ENCODE peak calls at places on chromosome 2, in four cellular contexts. K, R, V and Q are unnamed samples.
A peak's percentile ranks its signal among the peaks of the same experiment; 100 is the strongest.

GRCh38 chr2:157194097-157194688 is 63.3 kb upstream of the GALNT5 start:
- DNase-seq in R (peak; percentile 75), K (peak; percentile 9), V (no peak), Q (peak; percentile 3)

GRCh38 chr2:224909885-224910517 is 132.3 kb downstream of the DOCK10 start:
- DNase-seq in R (no peak), K (no peak), V (no peak), Q (no peak)

GRCh38 chr2:29783696-29784095 is 137.7 kb downstream of the ALK start:
- DNase-seq in V (no peak), R (no peak), K (no peak), Q (no peak)

GRCh38 chr2:64455545-64455944 is 1.6 kb downstream of the LGALSL start:
- DNase-seq in R (peak; percentile 17), K (no peak), V (peak; percentile 43), Q (no peak)

GRCh38 chr2:229952256-229952835 is 30.0 kb downstream of the FBXO36 start:
- DNase-seq in V (no peak), K (no peak), R (no peak), Q (no peak)

GRCh38 chr2:183610724-183611123 is 486.5 kb downstream of the NUP35 start:
- DNase-seq in K (no peak), R (no peak), V (no peak), Q (no peak)

GRCh38 chr2:165414187-165414586 is 55.3 kb upstream of the CSRNP3 start:
- DNase-seq in R (no peak), K (no peak), V (no peak), Q (no peak)

GRCh38 chr2:72134997-72135800 is 12.5 kb downstream of the CYP26B1 start:
- DNase-seq in K (no peak), R (no peak), V (no peak), Q (no peak)

GRCh38 chr2:191637182-191638078 is 40.5 kb upstream of the NABP1 start:
- DNase-seq in R (peak; percentile 84), K (no peak), V (no peak), Q (no peak)